ENCODE peak calls at places on chromosome 2, in eight cellular contexts. I is body of pancreas, G is neuronal stem cell, L is heart right ventricle, A is Peyer's patch, W is sigmoid colon, K is A549, R is cardiac muscle cell. T is an unnamed sample. For H3K4me1, the result is how much of the 10 kb centered on the place peaks cover.

GRCh38 chr2:159157361-159158045 is 129.0 kb downstream of the WDSUB1 start:
- DNase-seq in I (no peak), G (no peak), L (no peak), A (no peak), W (no peak), K (no peak), R (no peak), T (no peak)

GRCh38 chr2:167954500-167954899 is 292.9 kb downstream of the STK39 start:
- DNase-seq in I (no peak), G (no peak), L (no peak), A (no peak), W (no peak), K (no peak), R (no peak), T (no peak)

GRCh38 chr2:160207804-160208661 is 8.0 kb upstream of the ITGB6 start:
- DNase-seq in I (peak), G (no peak), L (peak), A (peak), W (peak), K (peak), R (peak), T (peak)

GRCh38 chr2:121648611-121649401 is 456 bp downstream of the CLASP1 start:
- DNase-seq in I (peak), G (no peak), L (peak), A (peak), W (peak), K (peak), R (peak), T (peak)

GRCh38 chr2:10497797-10498251 is 49.7 kb upstream of the ODC1 start:
- DNase-seq in I (peak), G (no peak), L (peak), A (peak), W (no peak), K (peak), R (peak), T (no peak)

GRCh38 chr2:202813387-202813786 is 58.2 kb downstream of the ICA1L start:
- DNase-seq in I (no peak), G (no peak), L (no peak), A (no peak), W (no peak), K (no peak), R (no peak), T (no peak)

GRCh38 chr2:55923091-55923977 is at the start of gene EFEMP1:
- DNase-seq in I (peak), G (peak), L (peak), A (peak), W (peak), K (peak), R (peak), T (peak)

GRCh38 chr2:7011376-7012083 is 94.3 kb downstream of the RNF144A start:
- DNase-seq in I (no peak), G (no peak), L (no peak), A (no peak), W (no peak), K (no peak), R (peak), T (no peak)

GRCh38 chr2:69915050-69915945 is at the start of gene MXD1:
- DNase-seq in I (peak), G (no peak), L (no peak), A (peak), W (no peak), K (no peak), R (no peak), T (no peak)

GRCh38 chr2:17765423-17765822 is 11.5 kb downstream of the GEN1 start:
- DNase-seq in I (no peak), G (no peak), L (no peak), A (no peak), W (no peak), K (no peak), R (peak), T (no peak)

GRCh38 chr2:71682341-71682740 is 229.0 kb downstream of the DYSF start:
- DNase-seq in I (no peak), G (no peak), L (no peak), A (peak), W (peak), K (no peak), R (no peak), T (peak)

GRCh38 chr2:70574618-70575017 is 21.0 kb upstream of the TGFA start:
- DNase-seq in I (no peak), G (no peak), L (no peak), A (no peak), W (no peak), K (no peak), R (no peak), T (no peak)

GRCh38 chr2:45342-46130 is 769 bp downstream of the FAM110C start:
- DNase-seq in I (peak), G (no peak), L (no peak), A (peak), W (no peak), K (peak), R (no peak), T (peak)

GRCh38 chr2:42788-43187 is 3.5 kb downstream of the FAM110C start:
- DNase-seq in I (peak), G (no peak), L (no peak), A (no peak), W (no peak), K (no peak), R (no peak), T (no peak)

GRCh38 chr2:46131-46470 is 204 bp downstream of the FAM110C start:
- DNase-seq in I (no peak), G (peak), L (no peak), A (no peak), W (no peak), K (no peak), R (no peak), T (peak)

GRCh38 chr2:46471-47345 is at the start of gene FAM110C:
- DNase-seq in I (peak), G (peak), L (peak), A (peak), W (no peak), K (peak), R (peak), T (peak)

DNA sequence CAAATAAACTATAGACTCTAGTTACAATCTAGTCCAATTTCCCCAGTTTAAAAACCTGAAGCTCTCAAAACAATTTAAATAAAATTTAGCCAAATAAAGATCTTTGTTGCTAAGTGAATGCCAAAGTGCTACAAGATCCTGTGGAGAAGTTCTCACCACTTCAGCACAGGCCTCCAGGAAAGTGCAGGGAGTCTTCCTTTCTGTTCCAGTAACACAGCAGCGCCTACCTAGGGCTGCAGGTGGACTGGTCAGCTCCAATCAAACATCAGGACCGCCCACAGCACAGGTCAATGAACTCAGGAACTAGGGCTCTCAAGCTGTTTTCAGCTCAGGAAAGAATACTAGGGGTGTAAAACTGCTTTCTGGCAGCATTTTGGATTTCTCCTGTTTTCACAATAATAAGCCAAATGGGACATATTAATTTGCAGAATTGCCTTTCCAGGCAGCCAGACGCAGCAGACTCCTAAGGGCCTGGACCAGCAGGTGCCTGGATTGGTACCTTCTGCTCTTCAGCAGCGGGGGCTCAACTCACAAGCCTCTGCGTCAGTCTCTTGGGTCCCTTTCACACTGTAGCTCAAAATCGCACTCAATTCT is 1.5 kb downstream of the FAM110C start:
- DNase-seq in I (peak), G (no peak), L (no peak), A (peak), W (no peak), K (no peak), R (no peak), T (no peak)
- H3K4me3 ChIP-seq in I (peak), G (no peak), L (no peak), A (peak), W (no peak), K (no peak), R (no peak), T (peak)

GRCh38 chr2:37634914-37635358 is 36.5 kb downstream of the CDC42EP3 start:
- DNase-seq in I (no peak), G (no peak), L (no peak), A (no peak), W (no peak), K (no peak), R (no peak), T (no peak)

GRCh38 chr2:37637122-37637875 is 34.1 kb downstream of the CDC42EP3 start:
- DNase-seq in I (no peak), G (no peak), L (no peak), A (no peak), W (no peak), K (no peak), R (no peak), T (no peak)

GRCh38 chr2:37636209-37637077 is 35.0 kb downstream of the CDC42EP3 start:
- DNase-seq in I (no peak), G (no peak), L (no peak), A (no peak), W (no peak), K (no peak), R (no peak), T (no peak)

GRCh38 chr2:37633838-37634237 is 37.6 kb downstream of the CDC42EP3 start:
- DNase-seq in I (no peak), G (no peak), L (no peak), A (no peak), W (no peak), K (no peak), R (no peak), T (no peak)

GRCh38 chr2:37635359-37636208 is 35.9 kb downstream of the CDC42EP3 start:
- DNase-seq in I (no peak), G (no peak), L (no peak), A (no peak), W (no peak), K (no peak), R (peak), T (peak)
- H3K4me1 ChIP-seq in I (under half), G (under half), L (under half), A (under half), W (under half), K (under half), R (under half), T (under half)

DNA sequence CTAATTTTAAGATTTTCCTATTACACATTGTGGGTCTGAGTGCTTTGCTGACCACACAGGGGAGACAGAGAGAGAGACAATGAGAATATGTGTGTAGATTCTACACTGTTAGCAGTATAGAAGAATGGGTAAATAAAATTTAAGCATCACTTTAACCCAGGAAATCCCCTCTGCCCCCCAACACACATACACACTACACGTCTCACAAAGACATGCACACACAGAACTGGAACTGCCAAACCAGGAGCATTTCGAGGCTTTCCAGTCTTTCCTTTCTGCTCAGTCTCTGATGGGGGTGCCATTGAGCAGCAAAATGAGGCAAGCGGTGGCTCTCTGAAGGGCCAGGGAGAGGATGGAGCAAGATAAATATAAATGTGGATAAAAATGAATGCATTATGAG is 2.5 kb downstream of the MERTK start:
- DNase-seq in I (peak), G (no peak), L (peak), A (no peak), W (no peak), K (peak), R (peak), T (no peak)
- H3K4me3 ChIP-seq in I (no peak), G (no peak), L (no peak), A (no peak), W (no peak), K (no peak), R (no peak), T (peak)

GRCh38 chr2:37779611-37780010 is 108.2 kb upstream of the CDC42EP3 start:
- DNase-seq in I (no peak), G (no peak), L (no peak), A (no peak), W (no peak), K (no peak), R (no peak), T (no peak)
- H3K4me1 ChIP-seq in I (under half), G (under half), L (under half), A (under half), W (half or more), K (half or more), R (under half), T (under half)

GRCh38 chr2:101107246-101107645 is 43.9 kb downstream of the TBC1D8 start:
- DNase-seq in I (no peak), G (no peak), L (no peak), A (no peak), W (no peak), K (no peak), R (peak), T (no peak)
- H3K4me3 ChIP-seq in I (no peak), G (no peak), L (no peak), A (no peak), W (no peak), K (no peak), R (no peak), T (no peak)

T was measured in upper lobe of right lung.